ENCODE peak calls at places on chromosomes 7 and 10, in six cellular contexts. Z, O, P, E, I and X are unnamed samples.

GRCh38 chr7:30563326-30563942 is 31.2 kb upstream of the GARS1 start:
- DNase-seq in Z (peak), O (no peak), P (no peak), E (no peak), I (no peak), X (no peak)

GRCh38 chr10:124206616-124207015 is 113.2 kb upstream of the CHST15 start:
- DNase-seq in Z (no peak), O (no peak), P (no peak), E (no peak), I (no peak), X (no peak)

GRCh38 chr7:4144801-4145470 is 537.2 kb upstream of the FOXK1 start:
- DNase-seq in Z (no peak), O (no peak), P (peak), E (peak), I (no peak), X (peak)

GRCh38 chr7:154998481-154998880 is 4.4 kb downstream of the PAXIP1 start:
- DNase-seq in Z (no peak), O (no peak), P (no peak), E (no peak), I (no peak), X (no peak)

GRCh38 chr10:48533951-48534720 is 70.7 kb downstream of the ARHGAP22 start:
- DNase-seq in Z (peak), O (no peak), P (peak), E (no peak), I (no peak), X (no peak)

GRCh38 chr10:79104264-79104954 is 35.6 kb downstream of the ZMIZ1 start:
- DNase-seq in Z (peak), O (no peak), P (no peak), E (peak), I (peak), X (peak)

GRCh38 chr10:29722777-29723176 is 88.0 kb upstream of the SVIL start:
- DNase-seq in Z (no peak), O (no peak), P (no peak), E (no peak), I (no peak), X (no peak)

GRCh38 chr10:111125102-111125501 is 48.3 kb downstream of the ADRA2A start:
- DNase-seq in Z (no peak), O (no peak), P (peak), E (no peak), I (no peak), X (no peak)

GRCh38 chr7:33463131-33463530 is 333.8 kb downstream of the BBS9 start:
- DNase-seq in Z (no peak), O (no peak), P (no peak), E (no peak), I (no peak), X (no peak)

GRCh38 chr7:143487566-143487965 is 9.9 kb downstream of the TAS2R41 start:
- DNase-seq in Z (peak), O (no peak), P (peak), E (peak), I (peak), X (peak)

GRCh38 chr7:876972-877311 is 588 bp downstream of the GET4 start:
- DNase-seq in Z (no peak), O (no peak), P (no peak), E (no peak), I (no peak), X (peak)

GRCh38 chr7:18144171-18144570 is 116.5 kb upstream of the PRPS1L1 start:
- DNase-seq in Z (no peak), O (no peak), P (no peak), E (no peak), I (no peak), X (no peak)

GRCh38 chr7:36487756-36488336 is 98.2 kb downstream of the ANLN start:
- DNase-seq in Z (no peak), O (peak), P (no peak), E (no peak), I (no peak), X (no peak)

GRCh38 chr7:8185907-8186306 is 76.1 kb downstream of the ICA1 start:
- DNase-seq in Z (no peak), O (no peak), P (no peak), E (no peak), I (no peak), X (no peak)

GRCh38 chr10:122230222-122230621 is 40.9 kb upstream of the BTBD16 start:
- DNase-seq in Z (no peak), O (no peak), P (no peak), E (no peak), I (no peak), X (no peak)

GRCh38 chr10:30538086-30538485 is 91.5 kb downstream of the LYZL2 start:
- DNase-seq in Z (no peak), O (no peak), P (no peak), E (no peak), I (no peak), X (no peak)

GRCh38 chr7:117169907-117170306 is 153.0 kb downstream of the WNT2 start:
- DNase-seq in Z (peak), O (no peak), P (no peak), E (no peak), I (no peak), X (no peak)

GRCh38 chr10:129775681-129776080 is 188.4 kb downstream of the EBF3 start:
- DNase-seq in Z (no peak), O (no peak), P (peak), E (no peak), I (no peak), X (peak)

DNA sequence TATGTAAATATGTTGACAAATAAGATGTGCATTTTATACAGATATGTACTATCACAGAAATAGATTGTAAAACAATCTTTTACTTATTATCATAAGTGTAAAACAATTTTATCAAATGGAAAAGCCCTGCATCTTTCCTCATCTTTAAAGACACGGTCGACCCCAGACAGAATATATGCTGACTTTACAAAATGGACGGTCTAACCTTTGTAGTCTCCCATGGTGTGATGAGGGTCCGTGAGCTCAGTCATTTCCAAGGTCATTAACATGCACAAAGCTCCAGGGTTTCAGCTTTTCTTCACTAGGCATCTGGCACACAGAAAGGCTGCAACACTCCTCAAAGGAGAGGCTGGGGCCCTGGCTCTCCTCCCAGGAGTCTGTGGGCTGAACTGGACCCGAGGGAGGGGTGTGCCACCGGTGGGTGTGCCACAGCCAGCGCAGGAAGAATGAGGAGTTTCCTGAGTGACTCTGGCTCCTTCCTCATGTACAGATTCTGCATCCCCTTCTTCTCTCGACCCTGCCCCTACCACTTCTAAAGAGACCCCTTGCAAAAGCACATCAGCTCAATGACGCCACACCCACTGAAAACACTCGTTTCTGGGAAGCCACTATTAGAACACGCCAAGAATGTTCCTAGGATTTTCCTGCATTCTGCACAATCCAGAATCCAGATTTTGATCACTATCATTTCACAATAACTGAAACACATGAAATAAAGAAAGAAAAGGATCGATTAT is 26.2 kb upstream of the ABLIM1 start:
- DNase-seq in Z (peak), O (no peak), P (peak), E (no peak), I (peak), X (peak)
- H3K4me3 ChIP-seq in Z (no peak), O (no peak), P (peak), E (no peak), I (peak), X (peak)

GRCh38 chr10:683448-684071 is 5.9 kb downstream of the DIP2C start:
- DNase-seq in Z (no peak), O (peak), P (peak), E (no peak), I (no peak), X (peak)
- TF ChIP-seq CTCF in Z (no peak), O (no peak), P (no peak), E (no peak), I (no peak), X (no peak)

GRCh38 chr10:43606323-43607198 is at the start of gene ZNF485:
- DNase-seq in Z (peak), O (peak), P (peak), E (peak), I (peak), X (peak)
- TF ChIP-seq POLR2A in Z (no peak), O (peak), P (no peak), E (peak), I (peak), X (no peak)

GRCh38 chr10:69318087-69318996 is 40.0 kb downstream of the HK1 start:
- DNase-seq in Z (peak), O (peak), P (peak), E (peak), I (peak), X (peak)
- H3K4me3 ChIP-seq in Z (peak), O (peak), P (peak), E (peak), I (peak), X (peak)

DNA sequence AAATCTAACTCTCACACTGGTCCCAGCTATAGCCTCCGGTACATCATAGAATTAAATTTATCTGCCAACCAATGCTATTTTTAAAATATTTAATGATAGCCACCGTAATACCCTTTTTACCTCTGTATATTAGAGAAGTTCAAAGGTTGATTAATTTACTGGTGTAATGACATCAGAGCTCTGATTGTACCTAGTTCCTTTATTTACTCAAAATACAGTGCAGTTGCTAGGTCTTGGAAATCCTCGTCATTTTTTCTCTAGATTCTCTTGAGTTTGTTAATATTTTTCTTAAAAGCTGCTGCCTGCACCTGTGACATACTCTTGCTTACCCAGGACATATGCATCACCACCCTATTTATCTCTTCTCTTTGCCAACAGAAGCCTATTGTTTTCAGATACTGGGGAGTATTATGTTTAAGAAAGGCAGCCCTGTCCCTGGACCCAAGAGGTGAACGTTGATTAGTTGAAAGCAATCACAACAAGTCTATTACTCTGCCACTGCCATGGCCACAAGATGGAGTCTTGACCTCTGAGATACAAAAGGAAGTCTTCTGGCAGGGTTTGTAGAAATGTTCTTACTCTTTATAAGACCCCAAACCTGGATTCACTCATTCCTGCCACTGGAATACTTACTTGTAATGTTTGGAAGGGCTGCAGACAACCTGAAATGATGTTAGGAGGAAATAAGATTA is 25.6 kb upstream of the TMEM26 start:
- DNase-seq in Z (no peak), O (no peak), P (no peak), E (no peak), I (no peak), X (no peak)
- TF ChIP-seq CTCF in Z (no peak), O (no peak), P (no peak), E (no peak), I (no peak), X (no peak)